ENCODE peak calls at places on chromosomes 6 and 20, in seven cellular contexts. Y is MM.1S, Q is pancreas, D is gastrocnemius medialis, M is SK-N-SH, J is spleen, B is psoas muscle. N is an unnamed sample.
A peak's percentile ranks its signal among the peaks of the same experiment; 100 is the strongest.

GRCh38 chr6:163711071-163711470 is 296.6 kb downstream of the QKI start:
- DNase-seq in J (no peak), Y (no peak), B (no peak), M (no peak), Q (no peak), D (no peak), N (no peak)

GRCh38 chr6:88403486-88403885 is 237.3 kb upstream of the CNR1 start:
- DNase-seq in Q (no peak), Y (no peak), J (no peak), B (no peak), D (no peak), M (no peak), N (no peak)

GRCh38 chr6:52839124-52840055 is 1.2 kb downstream of the GSTA5 start:
- DNase-seq in M (peak; percentile 68), Q (peak; percentile 41), J (no peak), D (no peak), B (no peak), Y (peak; percentile 44), N (peak; percentile 66)

GRCh38 chr20:6665161-6665560 is 102.3 kb upstream of the BMP2 start:
- DNase-seq in J (no peak), B (no peak), M (no peak), D (no peak), Q (no peak), Y (no peak), N (no peak)

GRCh38 chr20:20657092-20657491 is 55.4 kb downstream of the RALGAPA2 start:
- DNase-seq in B (no peak), Y (no peak), J (no peak), D (no peak), Q (no peak), M (no peak), N (no peak)

GRCh38 chr6:87095056-87095527 is at the start of gene CGA:
- DNase-seq in B (no peak), Q (no peak), Y (no peak), D (no peak), J (no peak), M (no peak), N (no peak)

GRCh38 chr20:59603727-59604608 is at the start of gene PHACTR3:
- DNase-seq in M (peak; percentile 94), Q (no peak), B (no peak), J (no peak), D (no peak), Y (no peak), N (no peak)

GRCh38 chr20:42380287-42380686 is 762.1 kb upstream of the CHD6 start:
- DNase-seq in Q (no peak), M (no peak), Y (no peak), B (no peak), J (no peak), D (no peak), N (no peak)

GRCh38 chr20:25579081-25579770 is 6.1 kb downstream of the NINL start:
- DNase-seq in D (no peak), J (peak; percentile 54), Y (no peak), B (no peak), Q (no peak), M (no peak), N (no peak)

GRCh38 chr20:31721408-31722332 is 998 bp downstream of the BCL2L1 start:
- DNase-seq in M (no peak), D (no peak), J (peak; percentile 83), B (peak; percentile 34), Q (peak; percentile 44), Y (no peak), N (no peak)

GRCh38 chr20:4174909-4175308 is 159.6 kb upstream of the RNF24 start:
- DNase-seq in M (no peak), B (no peak), D (no peak), J (no peak), Q (no peak), Y (no peak), N (no peak)

GRCh38 chr6:122619309-122619708 is 9.1 kb downstream of the PKIB start:
- DNase-seq in J (no peak), Y (no peak), Q (no peak), M (no peak), D (no peak), B (no peak), N (no peak)

GRCh38 chr6:29528300-29528931 is 31.1 kb downstream of the UBD start:
- DNase-seq in J (no peak), M (no peak), Q (no peak), Y (no peak), D (no peak), B (no peak), N (peak; percentile 14)

GRCh38 chr6:20455175-20456075 is 53.7 kb downstream of the E2F3 start:
- DNase-seq in Y (no peak), B (no peak), Q (no peak), J (no peak), D (no peak), M (no peak), N (no peak)

GRCh38 chr20:58131581-58132142 is 96.8 kb downstream of the ANKRD60 start:
- DNase-seq in Q (no peak), D (no peak), B (no peak), J (no peak), M (no peak), Y (no peak), N (no peak)

GRCh38 chr6:46419576-46420002 is 71.7 kb downstream of the RCAN2 start:
- DNase-seq in D (peak; percentile 30), Y (peak; percentile 58), J (no peak), M (peak; percentile 27), Q (peak; percentile 50), B (no peak), N (peak; percentile 44)

GRCh38 chr20:57688864-57689263 is 21.0 kb downstream of the PMEPA1 start:
- DNase-seq in Q (no peak), Y (no peak), B (peak; percentile 54), M (no peak), D (no peak), J (no peak), N (no peak)

DNA sequence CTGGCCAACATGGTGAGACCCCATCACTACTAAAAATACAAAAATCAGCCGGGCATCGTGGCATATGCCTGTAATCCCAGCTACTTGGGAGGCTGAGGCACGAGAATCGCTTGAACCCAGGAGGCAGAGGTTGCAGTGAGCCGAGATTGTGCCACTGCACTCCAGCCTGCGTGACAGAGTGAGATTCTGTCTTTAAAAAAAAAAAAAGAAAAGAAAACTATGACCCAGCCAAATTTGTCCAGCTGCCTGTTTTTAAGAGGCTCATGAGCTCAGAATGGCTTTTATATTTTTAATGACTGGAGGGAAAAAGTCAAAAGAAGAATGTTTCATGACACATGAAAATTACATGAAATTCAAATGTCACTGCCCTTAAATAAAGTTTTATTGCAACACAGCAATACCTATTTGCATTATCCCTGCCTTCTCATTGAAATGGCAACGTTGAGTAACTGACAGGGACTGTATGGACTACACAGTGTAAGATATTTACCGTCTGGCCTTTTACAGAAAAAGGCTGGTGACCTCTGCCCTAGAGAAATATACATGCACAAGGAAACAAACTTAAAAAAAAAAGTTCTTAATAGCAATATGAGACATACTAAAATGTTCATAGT is 11.3 kb downstream of the SENP6 start:
- DNase-seq in M (no peak), Y (no peak), B (no peak), J (no peak), Q (no peak), D (no peak), N (no peak)
- H3K27ac ChIP-seq in M (no peak overlapping the region), Y (no peak overlapping the region), B (peak overlapping the region; percentile 24), J (peak overlapping the region; percentile 60), Q (no peak overlapping the region), D (peak overlapping the region; percentile 41), N (peak overlapping the region; percentile 73)

DNA sequence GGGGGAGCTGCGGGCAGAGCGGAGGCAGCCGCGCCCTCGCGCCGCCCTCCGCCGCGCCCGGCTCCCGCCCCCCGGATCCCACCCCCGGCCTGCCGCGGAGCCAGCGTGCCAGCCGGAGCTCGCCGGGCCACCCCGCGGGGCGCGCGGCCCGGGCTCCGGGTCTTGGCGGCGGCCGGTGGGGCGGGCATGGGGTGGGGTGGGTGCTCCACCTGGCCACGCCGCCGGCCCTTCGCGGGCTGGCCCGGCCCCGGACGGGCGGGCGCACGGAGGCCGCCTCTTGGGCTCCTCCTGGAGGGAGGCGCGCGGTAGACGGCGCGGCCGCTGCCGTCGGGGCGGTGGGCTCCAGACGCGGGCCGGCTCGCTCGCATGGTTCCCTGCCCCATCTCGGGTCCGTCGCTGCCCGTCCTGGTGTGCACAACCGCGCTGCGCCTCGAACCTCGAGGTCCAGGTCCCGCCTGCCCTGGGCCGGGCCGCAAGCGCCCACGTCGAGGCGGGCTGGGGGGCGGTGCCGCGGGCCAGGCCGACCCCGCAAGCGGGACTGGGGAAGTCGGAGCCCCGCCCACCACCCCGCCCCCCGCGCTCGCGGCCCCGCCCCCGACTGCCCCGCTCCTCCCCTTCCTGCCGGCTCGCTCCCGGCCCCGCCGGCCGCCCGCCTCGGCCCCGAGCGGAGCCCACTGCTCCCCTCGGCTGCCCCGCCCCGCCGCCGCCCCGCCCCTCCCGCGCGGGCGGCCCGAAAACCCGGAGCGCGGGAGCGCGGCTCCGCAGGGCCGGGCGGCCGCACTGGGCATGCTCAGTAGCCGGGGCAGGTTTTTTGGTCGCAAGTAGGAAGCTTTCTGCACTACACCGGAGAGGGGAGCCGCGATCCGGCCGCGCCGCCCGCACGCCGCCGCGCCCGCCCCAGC is at the start of gene CDYL:
- DNase-seq in B (peak; percentile 91), M (peak; percentile 97), Q (peak; percentile 86), J (peak; percentile 97), Y (peak; percentile 90), D (peak; percentile 75), N (peak; percentile 87)
- TF ChIP-seq CTCF in B (peak; percentile 36), M (peak; percentile 29), Q (no peak), J (no peak), Y (no peak), D (no peak), N (no peak)

DNA sequence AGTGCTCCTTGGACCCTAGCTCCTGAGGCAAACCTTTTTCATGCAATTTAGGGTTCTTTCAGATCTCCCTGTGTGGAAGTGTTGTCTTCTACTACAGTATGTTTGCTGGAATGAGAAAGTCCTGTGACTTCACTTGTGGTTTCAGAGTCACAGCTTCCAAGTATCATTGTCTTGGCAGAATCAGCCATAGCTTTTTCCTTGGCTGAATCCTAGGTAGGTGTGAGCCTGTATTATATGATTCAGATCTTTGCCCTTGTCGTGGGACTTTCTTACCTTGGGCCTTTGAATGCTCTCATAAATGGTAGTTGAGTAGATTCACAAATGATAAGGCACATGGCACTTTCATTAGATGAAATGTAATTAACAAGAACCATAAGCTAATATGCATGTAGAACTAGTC is 16.5 kb downstream of the CARMIL1 start:
- DNase-seq in M (no peak), D (no peak), J (no peak), Q (no peak), Y (no peak), B (no peak), N (no peak)
- H3K27ac ChIP-seq in M (no peak overlapping the region), D (no peak overlapping the region), J (no peak overlapping the region), Q (no peak overlapping the region), Y (peak overlapping the region; percentile 64), B (no peak overlapping the region), N (no peak overlapping the region)

DNA sequence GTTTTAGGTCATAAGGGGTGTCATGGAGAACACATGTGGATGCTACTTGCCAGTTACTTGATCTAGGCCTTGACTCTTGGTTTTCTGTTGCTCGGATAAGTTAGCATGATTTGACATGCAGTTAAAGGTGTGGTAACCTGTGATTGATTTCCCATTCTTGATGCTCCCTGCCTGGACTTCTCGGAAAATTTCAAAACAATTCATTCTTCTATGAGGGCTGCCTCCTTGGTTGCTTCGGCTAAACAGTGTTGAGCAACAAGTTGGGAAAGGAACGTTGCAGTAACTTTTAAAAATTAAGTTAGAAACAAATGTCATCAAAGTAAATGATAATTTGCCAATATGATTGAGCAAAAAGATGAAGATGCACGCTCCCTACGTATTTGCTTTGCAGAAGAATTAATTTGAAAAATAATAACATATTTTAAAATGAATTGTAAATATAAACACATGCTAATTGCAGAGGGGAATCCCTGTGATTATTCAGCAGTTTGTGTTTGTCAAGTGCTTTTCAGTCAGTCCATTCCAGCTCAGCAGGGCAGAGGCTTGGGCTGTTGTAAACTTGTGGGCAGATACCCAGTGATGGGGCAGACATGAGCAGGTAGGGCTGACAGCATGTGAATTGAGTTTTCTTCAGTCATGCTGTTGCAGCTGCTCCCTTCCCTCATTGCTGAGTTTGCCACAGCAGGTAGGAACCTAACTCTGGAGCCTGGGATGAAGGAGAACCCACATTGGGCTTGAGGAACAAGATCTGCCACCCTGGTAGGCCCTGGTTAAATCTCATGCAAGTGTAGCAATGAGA is 110.2 kb downstream of the ESR1 start:
- DNase-seq in B (no peak), Q (no peak), J (no peak), M (no peak), Y (no peak), D (no peak), N (no peak)
- TF ChIP-seq CTCF in B (no peak), Q (no peak), J (no peak), M (no peak), Y (no peak), D (no peak), N (no peak)

N was measured in lung.